ENCODE peak calls at places on chromosomes 7 and 10, in nine cellular contexts. One of them, this sample, is unnamed.
A peak's percentile ranks its signal among the peaks of the same experiment; 100 is the strongest.

GRCh38 chr10:343231-344215 is 208.3 kb downstream of the ZMYND11 start:
- DNase-seq in PC-9: no peak
- DNase-seq in fibroblast of lung: peak; percentile 70
- DNase-seq in MM.1S: no peak
- DNase-seq in astrocyte: no peak
- DNase-seq in tibial artery: no peak
- DNase-seq in neuronal stem cell: no peak
- DNase-seq in right lobe of liver: no peak
- DNase-seq in cardiac muscle cell: no peak
- DNase-seq in this sample: no peak

GRCh38 chr7:137040745-137041144 is 172.3 kb downstream of the CHRM2 start:
- DNase-seq in PC-9: no peak
- DNase-seq in fibroblast of lung: peak; percentile 26
- DNase-seq in MM.1S: no peak
- DNase-seq in astrocyte: peak; percentile 53
- DNase-seq in tibial artery: no peak
- DNase-seq in neuronal stem cell: no peak
- DNase-seq in right lobe of liver: no peak
- DNase-seq in cardiac muscle cell: peak; percentile 79
- DNase-seq in this sample: no peak

GRCh38 chr10:112896273-112896672 is 53.8 kb upstream of the TCF7L2 start:
- DNase-seq in PC-9: no peak
- DNase-seq in fibroblast of lung: no peak
- DNase-seq in MM.1S: no peak
- DNase-seq in astrocyte: no peak
- DNase-seq in tibial artery: no peak
- DNase-seq in neuronal stem cell: no peak
- DNase-seq in right lobe of liver: no peak
- DNase-seq in cardiac muscle cell: peak; percentile 38
- DNase-seq in this sample: no peak

GRCh38 chr7:96182424-96183158 is 139.3 kb downstream of the SLC25A13 start:
- DNase-seq in PC-9: no peak
- DNase-seq in fibroblast of lung: no peak
- DNase-seq in MM.1S: no peak
- DNase-seq in astrocyte: no peak
- DNase-seq in tibial artery: no peak
- DNase-seq in neuronal stem cell: no peak
- DNase-seq in right lobe of liver: no peak
- DNase-seq in cardiac muscle cell: no peak
- DNase-seq in this sample: no peak

GRCh38 chr10:130577039-130577438 is 440.8 kb downstream of the GLRX3 start:
- DNase-seq in PC-9: no peak
- DNase-seq in fibroblast of lung: no peak
- DNase-seq in MM.1S: no peak
- DNase-seq in astrocyte: no peak
- DNase-seq in tibial artery: no peak
- DNase-seq in neuronal stem cell: no peak
- DNase-seq in right lobe of liver: no peak
- DNase-seq in cardiac muscle cell: no peak
- DNase-seq in this sample: no peak

GRCh38 chr10:17238445-17239275 is 10.6 kb downstream of the VIM start:
- DNase-seq in PC-9: no peak
- DNase-seq in fibroblast of lung: peak; percentile 67
- DNase-seq in MM.1S: no peak
- DNase-seq in astrocyte: peak; percentile 83
- DNase-seq in tibial artery: no peak
- DNase-seq in neuronal stem cell: no peak
- DNase-seq in right lobe of liver: no peak
- DNase-seq in cardiac muscle cell: peak; percentile 85
- DNase-seq in this sample: peak; percentile 63

GRCh38 chr7:74587435-74588126 is 69.9 kb upstream of the GTF2I start:
- DNase-seq in PC-9: peak; percentile 96
- DNase-seq in fibroblast of lung: peak; percentile 88
- DNase-seq in MM.1S: no peak
- DNase-seq in astrocyte: peak; percentile 84
- DNase-seq in tibial artery: peak; percentile 98
- DNase-seq in neuronal stem cell: no peak
- DNase-seq in right lobe of liver: peak; percentile 66
- DNase-seq in cardiac muscle cell: peak; percentile 97
- DNase-seq in this sample: peak; percentile 92

GRCh38 chr7:23114854-23115253 is 9.3 kb downstream of the KLHL7 start:
- DNase-seq in PC-9: no peak
- DNase-seq in fibroblast of lung: no peak
- DNase-seq in MM.1S: no peak
- DNase-seq in astrocyte: peak; percentile 28
- DNase-seq in tibial artery: no peak
- DNase-seq in neuronal stem cell: no peak
- DNase-seq in right lobe of liver: no peak
- DNase-seq in cardiac muscle cell: no peak
- DNase-seq in this sample: peak; percentile 58

GRCh38 chr10:17407040-17407439 is 47.4 kb downstream of the ST8SIA6 start:
- DNase-seq in PC-9: no peak
- DNase-seq in fibroblast of lung: no peak
- DNase-seq in MM.1S: no peak
- DNase-seq in astrocyte: no peak
- DNase-seq in tibial artery: no peak
- DNase-seq in neuronal stem cell: no peak
- DNase-seq in right lobe of liver: no peak
- DNase-seq in cardiac muscle cell: no peak
- DNase-seq in this sample: no peak

GRCh38 chr10:4776234-4776638 is 49.8 kb upstream of the AKR1E2 start:
- DNase-seq in PC-9: no peak
- DNase-seq in fibroblast of lung: no peak
- DNase-seq in MM.1S: no peak
- DNase-seq in astrocyte: no peak
- DNase-seq in tibial artery: no peak
- DNase-seq in neuronal stem cell: no peak
- DNase-seq in right lobe of liver: no peak
- DNase-seq in cardiac muscle cell: no peak
- DNase-seq in this sample: no peak

GRCh38 chr10:33376976-33377657 is 42.6 kb upstream of the NRP1 start:
- DNase-seq in PC-9: no peak
- DNase-seq in fibroblast of lung: peak; percentile 81
- DNase-seq in MM.1S: no peak
- DNase-seq in astrocyte: peak; percentile 83
- DNase-seq in tibial artery: no peak
- DNase-seq in neuronal stem cell: no peak
- DNase-seq in right lobe of liver: no peak
- DNase-seq in cardiac muscle cell: peak; percentile 73
- DNase-seq in this sample: no peak

GRCh38 chr10:91043173-91043910 is 122.5 kb upstream of the ANKRD1 start:
- DNase-seq in PC-9: peak; percentile 2
- DNase-seq in fibroblast of lung: peak; percentile 45
- DNase-seq in MM.1S: peak; percentile 18
- DNase-seq in astrocyte: no peak
- DNase-seq in tibial artery: no peak
- DNase-seq in neuronal stem cell: no peak
- DNase-seq in right lobe of liver: peak; percentile 54
- DNase-seq in cardiac muscle cell: peak; percentile 54
- DNase-seq in this sample: no peak

GRCh38 chr7:20786421-20786778 is 286 bp downstream of the SP8 start:
- DNase-seq in PC-9: no peak
- DNase-seq in fibroblast of lung: no peak
- DNase-seq in MM.1S: no peak
- DNase-seq in astrocyte: no peak
- DNase-seq in tibial artery: no peak
- DNase-seq in neuronal stem cell: no peak
- DNase-seq in right lobe of liver: no peak
- DNase-seq in cardiac muscle cell: no peak
- DNase-seq in this sample: no peak

GRCh38 chr7:101121996-101122932 is 4.6 kb upstream of the SERPINE1 start:
- DNase-seq in PC-9: peak; percentile 86
- DNase-seq in fibroblast of lung: peak; percentile 98
- DNase-seq in MM.1S: no peak
- DNase-seq in astrocyte: peak; percentile 99
- DNase-seq in tibial artery: peak; percentile 97
- DNase-seq in neuronal stem cell: no peak
- DNase-seq in right lobe of liver: peak; percentile 60
- DNase-seq in cardiac muscle cell: peak; percentile 99
- DNase-seq in this sample: peak; percentile 94
- H3K4me3 ChIP-seq in PC-9: peak overlapping the region; percentile 50
- H3K4me3 ChIP-seq in fibroblast of lung: peak overlapping the region; percentile 57
- H3K4me3 ChIP-seq in MM.1S: no peak overlapping the region
- H3K4me3 ChIP-seq in astrocyte: peak overlapping the region; percentile 24
- H3K4me3 ChIP-seq in tibial artery: peak overlapping the region; percentile 52
- H3K4me3 ChIP-seq in neuronal stem cell: no peak overlapping the region
- H3K4me3 ChIP-seq in right lobe of liver: peak overlapping the region; percentile 39
- H3K4me3 ChIP-seq in cardiac muscle cell: no peak overlapping the region
- H3K4me3 ChIP-seq in this sample: peak overlapping the region; percentile 33

GRCh38 chr10:132735923-132736391 is 50.0 kb downstream of the NKX6-2 start:
- DNase-seq in PC-9: no peak
- DNase-seq in fibroblast of lung: no peak
- DNase-seq in MM.1S: no peak
- DNase-seq in astrocyte: no peak
- DNase-seq in tibial artery: no peak
- DNase-seq in neuronal stem cell: no peak
- DNase-seq in right lobe of liver: no peak
- DNase-seq in cardiac muscle cell: no peak
- DNase-seq in this sample: no peak

GRCh38 chr10:132737390-132738048 is 48.4 kb downstream of the NKX6-2 start:
- DNase-seq in PC-9: no peak
- DNase-seq in fibroblast of lung: no peak
- DNase-seq in MM.1S: no peak
- DNase-seq in astrocyte: no peak
- DNase-seq in tibial artery: no peak
- DNase-seq in neuronal stem cell: no peak
- DNase-seq in right lobe of liver: no peak
- DNase-seq in cardiac muscle cell: no peak
- DNase-seq in this sample: no peak

GRCh38 chr10:132733926-132734325 is 52.0 kb downstream of the NKX6-2 start:
- DNase-seq in PC-9: no peak
- DNase-seq in fibroblast of lung: no peak
- DNase-seq in MM.1S: no peak
- DNase-seq in astrocyte: no peak
- DNase-seq in tibial artery: no peak
- DNase-seq in neuronal stem cell: no peak
- DNase-seq in right lobe of liver: no peak
- DNase-seq in cardiac muscle cell: no peak
- DNase-seq in this sample: no peak

GRCh38 chr10:132732518-132732917 is 53.4 kb downstream of the NKX6-2 start:
- DNase-seq in PC-9: no peak
- DNase-seq in fibroblast of lung: no peak
- DNase-seq in MM.1S: no peak
- DNase-seq in astrocyte: no peak
- DNase-seq in tibial artery: no peak
- DNase-seq in neuronal stem cell: no peak
- DNase-seq in right lobe of liver: no peak
- DNase-seq in cardiac muscle cell: no peak
- DNase-seq in this sample: no peak

GRCh38 chr10:132735341-132735775 is 50.6 kb downstream of the NKX6-2 start:
- DNase-seq in PC-9: no peak
- DNase-seq in fibroblast of lung: no peak
- DNase-seq in MM.1S: no peak
- DNase-seq in astrocyte: no peak
- DNase-seq in tibial artery: no peak
- DNase-seq in neuronal stem cell: no peak
- DNase-seq in right lobe of liver: no peak
- DNase-seq in cardiac muscle cell: no peak
- DNase-seq in this sample: no peak
- H3K27me3 ChIP-seq in PC-9: no peaks in the 10 kb centered on the region
- H3K27me3 ChIP-seq in fibroblast of lung: no peaks in the 10 kb centered on the region
- H3K27me3 ChIP-seq in MM.1S: no peaks in the 10 kb centered on the region
- H3K27me3 ChIP-seq in astrocyte: no peaks in the 10 kb centered on the region
- H3K27me3 ChIP-seq in tibial artery: no peaks in the 10 kb centered on the region
- H3K27me3 ChIP-seq in neuronal stem cell: no peaks in the 10 kb centered on the region
- H3K27me3 ChIP-seq in right lobe of liver: no peaks in the 10 kb centered on the region
- H3K27me3 ChIP-seq in cardiac muscle cell: no peaks in the 10 kb centered on the region
- H3K27me3 ChIP-seq in this sample: no peaks in the 10 kb centered on the region

DNA sequence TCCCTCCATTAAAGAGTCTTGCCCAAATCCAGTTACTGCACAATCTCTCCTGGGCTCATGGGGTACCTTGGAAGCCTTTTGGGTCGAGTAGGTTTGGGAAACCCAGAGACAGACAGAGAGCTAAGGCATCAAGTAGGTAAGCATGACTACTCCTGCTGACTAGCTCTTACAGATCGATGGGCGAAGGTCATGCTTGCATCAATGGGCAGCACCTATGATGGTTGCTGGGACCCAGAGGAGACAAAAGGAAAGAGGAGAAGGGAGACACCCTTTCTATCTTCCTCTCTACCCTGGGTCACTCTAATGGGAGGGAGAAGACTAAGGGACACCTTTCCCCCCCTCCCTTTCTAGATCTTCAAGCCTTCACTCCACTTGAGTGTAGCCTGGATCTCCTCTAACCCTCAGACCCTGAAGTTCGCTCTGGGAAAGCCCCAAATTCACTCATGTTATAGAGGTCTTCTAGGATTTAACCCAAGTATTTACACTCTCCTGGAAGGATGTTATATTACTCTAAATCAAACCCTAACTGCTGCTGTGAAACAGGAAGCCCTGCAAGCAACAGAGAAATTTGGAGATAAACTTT is 31.6 kb upstream of the ZNF746 start:
- DNase-seq in PC-9: no peak
- DNase-seq in fibroblast of lung: peak; percentile 21
- DNase-seq in MM.1S: no peak
- DNase-seq in astrocyte: peak; percentile 8
- DNase-seq in tibial artery: no peak
- DNase-seq in neuronal stem cell: no peak
- DNase-seq in right lobe of liver: no peak
- DNase-seq in cardiac muscle cell: peak; percentile 15
- DNase-seq in this sample: no peak
- H3K9me3 ChIP-seq in PC-9: peaks cover 41% of the 10 kb centered on the region
- H3K9me3 ChIP-seq in fibroblast of lung: no peaks in the 10 kb centered on the region
- H3K9me3 ChIP-seq in MM.1S: no peaks in the 10 kb centered on the region
- H3K9me3 ChIP-seq in astrocyte: peaks cover 18% of the 10 kb centered on the region
- H3K9me3 ChIP-seq in tibial artery: peaks cover 64% of the 10 kb centered on the region
- H3K9me3 ChIP-seq in neuronal stem cell: peaks cover 19% of the 10 kb centered on the region
- H3K9me3 ChIP-seq in right lobe of liver: peaks cover 14% of the 10 kb centered on the region
- H3K9me3 ChIP-seq in cardiac muscle cell: no peaks in the 10 kb centered on the region
- H3K9me3 ChIP-seq in this sample: peaks cover 10% of the 10 kb centered on the region

GRCh38 chr7:132576723-132577089 is 436 bp upstream of the PLXNA4 start:
- DNase-seq in PC-9: no peak
- DNase-seq in fibroblast of lung: no peak
- DNase-seq in MM.1S: no peak
- DNase-seq in astrocyte: no peak
- DNase-seq in tibial artery: no peak
- DNase-seq in neuronal stem cell: no peak
- DNase-seq in right lobe of liver: no peak
- DNase-seq in cardiac muscle cell: no peak
- DNase-seq in this sample: no peak

GRCh38 chr7:132574281-132574680 is 2.0 kb downstream of the PLXNA4 start:
- DNase-seq in PC-9: no peak
- DNase-seq in fibroblast of lung: no peak
- DNase-seq in MM.1S: no peak
- DNase-seq in astrocyte: no peak
- DNase-seq in tibial artery: no peak
- DNase-seq in neuronal stem cell: no peak
- DNase-seq in right lobe of liver: no peak
- DNase-seq in cardiac muscle cell: no peak
- DNase-seq in this sample: no peak

GRCh38 chr7:132577206-132578049 is 1.2 kb upstream of the PLXNA4 start:
- DNase-seq in PC-9: no peak
- DNase-seq in fibroblast of lung: peak; percentile 75
- DNase-seq in MM.1S: no peak
- DNase-seq in astrocyte: peak; percentile 62
- DNase-seq in tibial artery: peak; percentile 75
- DNase-seq in neuronal stem cell: peak; percentile 74
- DNase-seq in right lobe of liver: peak; percentile 62
- DNase-seq in cardiac muscle cell: peak; percentile 91
- DNase-seq in this sample: peak; percentile 61

GRCh38 chr7:132575987-132576722 is at the start of gene PLXNA4:
- DNase-seq in PC-9: no peak
- DNase-seq in fibroblast of lung: peak; percentile 17
- DNase-seq in MM.1S: no peak
- DNase-seq in astrocyte: peak; percentile 19
- DNase-seq in tibial artery: no peak
- DNase-seq in neuronal stem cell: no peak
- DNase-seq in right lobe of liver: no peak
- DNase-seq in cardiac muscle cell: peak; percentile 27
- DNase-seq in this sample: no peak

GRCh38 chr7:132575336-132575986 is 809 bp downstream of the PLXNA4 start:
- DNase-seq in PC-9: no peak
- DNase-seq in fibroblast of lung: peak; percentile 66
- DNase-seq in MM.1S: no peak
- DNase-seq in astrocyte: peak; percentile 67
- DNase-seq in tibial artery: peak; percentile 76
- DNase-seq in neuronal stem cell: no peak
- DNase-seq in right lobe of liver: no peak
- DNase-seq in cardiac muscle cell: peak; percentile 78
- DNase-seq in this sample: peak; percentile 43
- H3K4me3 ChIP-seq in PC-9: no peak overlapping the region
- H3K4me3 ChIP-seq in fibroblast of lung: peak overlapping the region; percentile 58
- H3K4me3 ChIP-seq in MM.1S: no peak overlapping the region
- H3K4me3 ChIP-seq in astrocyte: peak overlapping the region; percentile 60
- H3K4me3 ChIP-seq in tibial artery: peak overlapping the region; percentile 52
- H3K4me3 ChIP-seq in neuronal stem cell: peak overlapping the region; percentile 76
- H3K4me3 ChIP-seq in right lobe of liver: peak overlapping the region; percentile 39
- H3K4me3 ChIP-seq in cardiac muscle cell: peak overlapping the region; percentile 89
- H3K4me3 ChIP-seq in this sample: no peak overlapping the region

This sample was measured in MG63.